ENCODE peak calls at places on chromosome 5, in five cellular contexts. O, I, K, F and V are unnamed samples.
A peak's percentile ranks its signal among the peaks of the same experiment; 100 is the strongest.

GRCh38 chr5:9166202-9167147 is 379.4 kb downstream of the SEMA5A start:
- DNase-seq in O (no peak), I (no peak), K (no peak), F (no peak), V (no peak)

GRCh38 chr5:38899936-38900335 is 54.1 kb downstream of the OSMR start:
- DNase-seq in O (no peak), I (no peak), K (no peak), F (no peak), V (no peak)

GRCh38 chr5:148904440-148904839 is 78.0 kb downstream of the ADRB2 start:
- DNase-seq in O (peak; percentile 32), I (peak; percentile 19), K (no peak), F (no peak), V (no peak)

GRCh38 chr5:68214472-68215207 is 916 bp upstream of the PIK3R1 start:
- DNase-seq in O (no peak), I (peak; percentile 27), K (no peak), F (peak; percentile 3), V (no peak)

GRCh38 chr5:14672082-14672481 is 7.6 kb downstream of the OTULIN start:
- DNase-seq in O (no peak), I (no peak), K (no peak), F (no peak), V (no peak)

GRCh38 chr5:80191991-80192398 is 63.9 kb downstream of the SERINC5 start:
- DNase-seq in O (peak; percentile 51), I (peak; percentile 26), K (no peak), F (no peak), V (peak; percentile 76)

GRCh38 chr5:141359790-141360426 is at the start of gene PCDHGB2:
- DNase-seq in O (no peak), I (no peak), K (no peak), F (no peak), V (no peak)

GRCh38 chr5:27472000-27472763 is 433.8 kb upstream of the CDH9 start:
- DNase-seq in O (no peak), I (no peak), K (peak; percentile 56), F (peak; percentile 96), V (no peak)

GRCh38 chr5:153659337-153659736 is 168.9 kb downstream of the GRIA1 start:
- DNase-seq in O (no peak), I (no peak), K (no peak), F (no peak), V (peak; percentile 64)

GRCh38 chr5:53397141-53397794 is 83.2 kb upstream of the FST start:
- DNase-seq in O (no peak), I (no peak), K (no peak), F (no peak), V (no peak)

GRCh38 chr5:168066536-168067208 is 224.8 kb upstream of the WWC1 start:
- DNase-seq in O (no peak), I (no peak), K (no peak), F (no peak), V (no peak)

GRCh38 chr5:113749334-113749733 is 235.8 kb downstream of the YTHDC2 start:
- DNase-seq in O (no peak), I (no peak), K (no peak), F (no peak), V (no peak)

GRCh38 chr5:65299841-65300240 is 181.9 kb downstream of the ADAMTS6 start:
- DNase-seq in O (no peak), I (no peak), K (no peak), F (no peak), V (no peak)

GRCh38 chr5:61941637-61942036 is 364.4 kb upstream of the KIF2A start:
- DNase-seq in O (no peak), I (no peak), K (no peak), F (no peak), V (no peak)

GRCh38 chr5:56669534-56670483 is 145.5 kb upstream of the MAP3K1 start:
- DNase-seq in O (peak; percentile 28), I (peak; percentile 38), K (no peak), F (no peak), V (peak; percentile 59)
- H3K27ac ChIP-seq in O (no peak overlapping the region), I (no peak overlapping the region), K (no peak overlapping the region), F (no peak overlapping the region), V (peak overlapping the region; percentile 54)

GRCh38 chr5:95446560-95447221 is 55.5 kb downstream of the FAM81B start:
- DNase-seq in O (no peak), I (no peak), K (no peak), F (no peak), V (no peak)
- H3K27ac ChIP-seq in O (no peak overlapping the region), I (no peak overlapping the region), K (no peak overlapping the region), F (no peak overlapping the region), V (no peak overlapping the region)

DNA sequence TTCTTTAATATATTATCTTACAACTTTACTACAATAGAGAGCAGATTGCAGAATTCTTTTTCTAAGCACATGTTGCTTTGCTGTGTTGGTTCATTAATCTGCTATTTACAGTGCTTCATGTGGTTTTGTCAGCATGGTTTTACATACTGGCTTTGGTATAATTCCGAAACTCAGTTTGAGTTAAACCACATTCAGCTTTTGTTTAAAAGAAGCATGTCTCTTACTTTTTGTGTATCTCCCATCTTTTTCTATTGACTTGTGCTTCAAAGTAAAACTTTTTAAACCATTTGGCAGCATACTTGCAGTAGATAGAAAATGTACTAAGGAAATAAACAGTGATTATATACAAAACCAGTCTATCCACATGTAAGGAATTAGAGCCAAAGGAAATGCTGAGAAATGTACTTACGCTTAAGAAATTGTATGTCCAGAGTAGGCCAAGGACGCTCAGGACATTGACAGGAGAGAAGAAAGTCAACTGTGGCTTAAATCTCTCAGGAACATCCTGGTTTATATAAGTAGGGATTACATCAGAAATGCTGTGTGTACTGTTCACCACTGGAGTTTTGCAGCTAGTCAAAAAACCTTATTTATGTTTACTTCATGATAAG is 286.9 kb downstream of the ARHGEF28 start:
- DNase-seq in O (no peak), I (no peak), K (no peak), F (no peak), V (no peak)
- H3K27ac ChIP-seq in O (no peak overlapping the region), I (no peak overlapping the region), K (no peak overlapping the region), F (no peak overlapping the region), V (no peak overlapping the region)

GRCh38 chr5:151130922-151131891 is 26.4 kb downstream of the ANXA6 start:
- DNase-seq in O (no peak), I (no peak), K (no peak), F (no peak), V (no peak)
- H3K27ac ChIP-seq in O (no peak overlapping the region), I (no peak overlapping the region), K (no peak overlapping the region), F (no peak overlapping the region), V (no peak overlapping the region)

DNA sequence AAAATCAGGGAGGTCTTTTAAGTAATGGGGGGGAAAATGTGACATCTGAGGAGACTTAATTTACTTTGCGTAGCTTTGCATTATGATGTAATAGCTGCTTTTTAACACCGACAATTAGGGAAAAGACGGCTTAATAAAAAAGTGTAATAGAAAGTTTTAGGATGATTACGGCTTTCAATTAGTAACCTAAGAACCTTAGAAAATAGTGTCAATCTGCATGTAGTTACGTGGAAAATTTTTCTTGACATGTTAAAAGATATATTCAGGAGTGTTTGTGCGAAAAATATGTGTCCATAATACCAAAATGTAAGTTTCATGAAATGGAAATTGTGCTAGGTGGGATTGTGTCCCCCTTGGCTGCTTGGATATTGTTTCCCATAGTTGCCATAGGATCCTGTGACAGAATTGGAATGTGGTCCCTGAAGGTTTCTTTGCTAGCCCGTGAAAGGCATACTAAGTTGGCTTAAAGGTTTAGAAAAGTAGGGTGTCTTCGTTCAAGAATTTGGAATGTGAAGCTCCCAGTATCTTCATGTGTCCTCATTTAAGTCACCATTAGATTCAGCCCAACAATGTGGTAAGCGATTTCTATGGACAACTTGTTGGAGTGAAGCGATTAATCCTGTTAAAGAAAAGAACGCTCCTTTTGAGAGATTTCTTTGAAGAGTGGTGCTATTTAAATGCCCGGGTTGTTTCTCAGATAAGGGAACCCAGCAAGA is 1.9 kb downstream of the RGMB start:
- DNase-seq in O (no peak), I (no peak), K (peak; percentile 66), F (no peak), V (no peak)
- H3K27ac ChIP-seq in O (no peak overlapping the region), I (no peak overlapping the region), K (peak overlapping the region; percentile 21), F (peak overlapping the region; percentile 92), V (no peak overlapping the region)

GRCh38 chr5:125317546-125317995 is 571.1 kb upstream of the ZNF608 start:
- DNase-seq in O (no peak), I (no peak), K (peak; percentile 55), F (no peak), V (no peak)
- H3K27ac ChIP-seq in O (no peak overlapping the region), I (no peak overlapping the region), K (no peak overlapping the region), F (no peak overlapping the region), V (no peak overlapping the region)

GRCh38 chr5:179817071-179817840 is 3.4 kb upstream of the SQSTM1 start:
- DNase-seq in O (peak; percentile 33), I (peak; percentile 49), K (no peak), F (no peak), V (peak; percentile 43)
- H3K27ac ChIP-seq in O (peak overlapping the region; percentile 30), I (peak overlapping the region; percentile 99), K (no peak overlapping the region), F (peak overlapping the region; percentile 98), V (no peak overlapping the region)

DNA sequence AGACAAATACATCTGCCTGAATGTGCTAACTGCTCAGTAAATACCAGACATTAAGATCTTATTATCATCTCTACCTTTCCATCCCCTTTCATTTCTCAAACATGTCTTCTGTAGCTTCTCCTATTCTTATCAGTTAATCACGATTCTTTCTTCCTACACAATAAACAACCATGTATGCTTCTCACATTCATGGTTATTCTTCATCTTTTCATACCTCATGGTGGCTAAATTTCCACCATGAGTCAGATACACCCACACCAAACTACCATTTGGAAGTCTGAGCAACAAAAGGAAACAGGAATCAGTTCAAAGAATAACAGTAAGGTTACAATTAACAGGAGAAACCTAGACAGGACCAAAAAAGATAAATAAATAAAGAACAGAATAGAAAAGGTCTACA is 7.7 kb downstream of the ZNF622 start:
- DNase-seq in O (no peak), I (no peak), K (no peak), F (no peak), V (no peak)
- H3K27ac ChIP-seq in O (no peak overlapping the region), I (no peak overlapping the region), K (no peak overlapping the region), F (no peak overlapping the region), V (no peak overlapping the region)